ENCODE peak calls at places on chromosome 14, in five cellular contexts. R, U, N, P and X are unnamed samples.

GRCh38 chr14:103880986-103881926 is 33.9 kb upstream of the PPP1R13B start:
- DNase-seq in R (no peak), N (no peak), U (no peak), P (no peak), X (no peak)

GRCh38 chr14:74840603-74841030 is 35.3 kb downstream of the PROX2 start:
- DNase-seq in U (no peak), R (no peak), P (no peak), N (no peak), X (no peak)

GRCh38 chr14:78325911-78326310 is 155.7 kb downstream of the NRXN3 start:
- DNase-seq in R (no peak), P (no peak), N (no peak), U (no peak), X (no peak)

GRCh38 chr14:71499018-71499417 is 433.2 kb upstream of the RGS6 start:
- DNase-seq in R (no peak), N (no peak), P (no peak), U (no peak), X (no peak)

GRCh38 chr14:59520224-59520623 is 35.9 kb downstream of the JKAMP start:
- DNase-seq in P (no peak), N (no peak), R (no peak), U (no peak), X (no peak)

GRCh38 chr14:43119672-43120071 is 1387.4 kb downstream of the FSCB start:
- DNase-seq in R (no peak), N (no peak), P (no peak), U (no peak), X (no peak)

GRCh38 chr14:39998114-39998513 is 565.9 kb upstream of the FBXO33 start:
- DNase-seq in P (no peak), R (no peak), U (no peak), N (no peak), X (no peak)

GRCh38 chr14:28751467-28752058 is 15.0 kb upstream of the FOXG1 start:
- DNase-seq in U (peak), N (no peak), P (peak), R (peak), X (peak)

GRCh38 chr14:61644834-61645233 is 50.5 kb upstream of the HIF1A start:
- DNase-seq in U (peak), R (peak), N (no peak), P (no peak), X (no peak)

GRCh38 chr14:61102549-61103466 is 121.8 kb downstream of the SLC38A6 start:
- DNase-seq in U (no peak), P (no peak), R (no peak), N (no peak), X (no peak)

GRCh38 chr14:72033331-72033730 is 101.1 kb downstream of the RGS6 start:
- DNase-seq in U (no peak), P (no peak), N (no peak), R (no peak), X (no peak)

GRCh38 chr14:82915381-82915780 is 1381.7 kb upstream of the SEL1L start:
- DNase-seq in U (no peak), P (no peak), N (no peak), R (no peak), X (no peak)

GRCh38 chr14:74875941-74876913 is at the start of gene PROX2:
- DNase-seq in R (no peak), P (peak), U (no peak), N (no peak), X (no peak)

GRCh38 chr14:29321646-29322045 is 555.1 kb downstream of the FOXG1 start:
- DNase-seq in N (no peak), U (peak), R (peak), P (peak), X (peak)

GRCh38 chr14:66085224-66085623 is 400.9 kb upstream of the CCDC196 start:
- DNase-seq in P (no peak), U (no peak), N (no peak), R (no peak), X (no peak)

GRCh38 chr14:59293934-59294661 is 105.6 kb downstream of the DAAM1 start:
- DNase-seq in R (no peak), U (no peak), P (no peak), N (no peak), X (no peak)

GRCh38 chr14:58736606-58737005 is 98.8 kb downstream of the DACT1 start:
- DNase-seq in N (no peak), U (no peak), R (peak), P (no peak), X (no peak)

GRCh38 chr14:69848903-69849391 is 30.3 kb upstream of the SMOC1 start:
- DNase-seq in U (no peak), R (no peak), P (no peak), N (no peak), X (no peak)
- H3K4me3 ChIP-seq in U (no peak), R (no peak), P (no peak), N (no peak), X (no peak)

GRCh38 chr14:97177635-97178034 is 380.5 kb downstream of the VRK1 start:
- DNase-seq in N (no peak), U (no peak), P (no peak), R (no peak), X (no peak)

GRCh38 chr14:97177016-97177415 is 379.8 kb downstream of the VRK1 start:
- DNase-seq in P (peak), R (no peak), U (no peak), N (no peak), X (no peak)

GRCh38 chr14:97179573-97179972 is 382.4 kb downstream of the VRK1 start:
- DNase-seq in U (no peak), P (no peak), R (no peak), N (no peak), X (no peak)

GRCh38 chr14:97178781-97179180 is 381.6 kb downstream of the VRK1 start:
- DNase-seq in U (no peak), P (peak), R (no peak), N (no peak), X (no peak)

GRCh38 chr14:97180304-97181200 is 383.4 kb downstream of the VRK1 start:
- DNase-seq in R (no peak), P (peak), U (no peak), N (no peak), X (no peak)
- TF ChIP-seq CTCF in R (no peak), P (peak), U (no peak), N (no peak), X (peak)

GRCh38 chr14:64706552-64707193 is 2.4 kb downstream of the PLEKHG3 start:
- DNase-seq in U (no peak), N (no peak), P (no peak), R (no peak), X (no peak)
- H3K4me3 ChIP-seq in U (no peak), N (no peak), P (no peak), R (no peak), X (peak)

GRCh38 chr14:26190644-26191043 is 407.2 kb downstream of the NOVA1 start:
- DNase-seq in U (no peak), P (no peak), R (peak), N (no peak), X (no peak)

GRCh38 chr14:26187996-26188605 is 409.7 kb downstream of the NOVA1 start:
- DNase-seq in P (peak), U (no peak), N (no peak), R (peak), X (no peak)

GRCh38 chr14:26191666-26192065 is 406.2 kb downstream of the NOVA1 start:
- DNase-seq in N (no peak), R (no peak), U (no peak), P (no peak), X (no peak)

GRCh38 chr14:26194816-26195215 is 403.0 kb downstream of the NOVA1 start:
- DNase-seq in U (no peak), N (no peak), P (no peak), R (no peak), X (no peak)

GRCh38 chr14:26191123-26191522 is 406.7 kb downstream of the NOVA1 start:
- DNase-seq in P (no peak), U (no peak), N (no peak), R (peak), X (no peak)
- TF ChIP-seq CTCF in P (peak), U (no peak), N (no peak), R (peak), X (peak)

GRCh38 chr14:94278732-94279131 is 14.3 kb downstream of the SERPINA10 start:
- DNase-seq in R (no peak), P (peak), N (no peak), U (no peak), X (no peak)
- H3K4me3 ChIP-seq in R (no peak), P (no peak), N (no peak), U (no peak), X (no peak)

GRCh38 chr14:105484069-105484996 is 2.4 kb upstream of the CRIP1 start:
- DNase-seq in R (no peak), U (no peak), N (no peak), P (peak), X (no peak)

GRCh38 chr14:105486974-105487448 is 325 bp downstream of the CRIP1 start:
- DNase-seq in P (peak), N (no peak), R (no peak), U (no peak), X (no peak)

GRCh38 chr14:105486333-105486973 is at the start of gene CRIP1:
- DNase-seq in P (no peak), N (no peak), U (no peak), R (no peak), X (no peak)

GRCh38 chr14:105484997-105485393 is 1.7 kb upstream of the CRIP1 start:
- DNase-seq in U (no peak), N (no peak), P (no peak), R (no peak), X (no peak)

GRCh38 chr14:105485720-105486332 is 860 bp upstream of the CRIP1 start:
- DNase-seq in N (no peak), U (no peak), P (no peak), R (no peak), X (no peak)
- TF ChIP-seq CTCF in N (peak), U (peak), P (no peak), R (peak), X (peak)

GRCh38 chr14:102778616-102779351 is 1.5 kb downstream of the TRAF3 start:
- DNase-seq in U (peak), N (no peak), R (peak), P (no peak), X (no peak)

GRCh38 chr14:102776761-102777710 is at the start of gene TRAF3:
- DNase-seq in N (no peak), R (peak), U (peak), P (peak), X (no peak)

GRCh38 chr14:102774391-102775153 is 2.7 kb upstream of the TRAF3 start:
- DNase-seq in N (peak), P (peak), U (peak), R (peak), X (peak)

GRCh38 chr14:102777711-102778615 is 714 bp downstream of the TRAF3 start:
- DNase-seq in N (no peak), R (peak), P (peak), U (peak), X (no peak)

DNA sequence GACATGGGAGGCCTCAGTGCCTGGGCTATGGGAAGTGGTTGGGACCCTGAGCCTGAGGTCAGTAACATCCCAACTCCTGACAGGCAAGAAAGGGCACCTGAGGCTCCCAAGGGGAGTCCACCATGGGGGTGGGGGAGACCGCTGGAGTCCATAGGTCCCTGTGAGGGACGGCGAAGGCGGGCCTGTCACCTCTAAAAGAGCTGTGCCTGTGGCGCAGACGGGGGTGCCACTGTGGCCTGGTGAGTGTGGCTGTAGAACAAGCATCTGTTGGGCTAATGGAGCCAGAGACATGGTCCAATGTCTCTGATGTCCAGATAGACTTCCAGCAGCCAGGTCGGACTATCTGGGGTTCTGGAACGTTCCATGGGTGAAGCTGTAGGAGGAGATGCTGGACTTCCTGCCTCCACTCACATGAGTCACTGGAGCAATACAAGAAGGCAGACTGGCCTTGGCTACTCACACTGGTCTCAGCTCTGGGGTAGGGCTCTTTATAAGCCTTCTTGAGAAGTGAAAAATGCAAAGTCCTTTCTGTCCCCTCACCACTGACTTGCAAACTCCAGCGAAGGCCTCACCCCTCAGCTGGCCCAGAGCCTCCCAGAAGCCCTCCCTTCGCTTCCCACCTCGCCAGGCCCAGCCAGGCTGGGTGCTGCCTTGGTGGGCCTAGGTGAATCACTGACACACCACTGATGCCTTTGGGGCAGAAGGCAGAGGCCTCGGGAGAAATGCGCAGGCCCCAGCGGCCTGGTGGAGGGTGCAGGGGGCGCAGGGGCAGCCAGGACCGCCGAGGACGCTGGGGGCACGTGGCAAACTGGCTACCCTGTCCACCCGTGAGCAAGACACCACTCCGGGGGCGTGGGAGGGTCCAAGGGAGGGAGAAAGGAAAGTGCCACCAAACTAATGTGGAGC is 1.1 kb upstream of the TRAF3 start:
- DNase-seq in P (peak), U (peak), N (no peak), R (peak), X (no peak)
- H3K4me3 ChIP-seq in P (no peak), U (no peak), N (peak), R (no peak), X (no peak)

GRCh38 chr14:94217116-94217515 is 43.0 kb downstream of the PPP4R4 start:
- DNase-seq in R (no peak), U (no peak), N (no peak), P (no peak), X (no peak)
- TF ChIP-seq CTCF in R (no peak), U (no peak), N (no peak), P (no peak), X (no peak)